ENCODE peak calls at places on chromosomes 2 and 18, in nine cellular contexts. K, Y, A, G, O, B, I, J and T are unnamed samples.

GRCh38 chr2:218839893-218840292 is 8.3 kb upstream of the PRKAG3 start:
- DNase-seq in I (no peak), K (no peak), O (no peak), Y (peak; percentile 16), A (no peak), G (no peak), B (no peak), J (no peak), T (no peak)

GRCh38 chr2:173087793-173088493 is 12.3 kb downstream of the MAP3K20 start:
- DNase-seq in K (no peak), G (no peak), J (no peak), O (no peak), A (no peak), B (no peak), Y (no peak), I (no peak), T (no peak)

GRCh38 chr2:63735263-63735662 is 106.4 kb upstream of the UGP2 start:
- DNase-seq in A (no peak), G (no peak), K (no peak), I (no peak), J (no peak), Y (no peak), B (no peak), O (no peak), T (no peak)

GRCh38 chr2:37230581-37230980 is 815 bp downstream of the CEBPZ start:
- DNase-seq in O (no peak), G (no peak), Y (peak; percentile 20), B (no peak), I (no peak), A (no peak), K (peak; percentile 18), J (peak; percentile 9), T (no peak)

GRCh38 chr2:133416756-133417155 is 151.5 kb downstream of the NCKAP5 start:
- DNase-seq in K (no peak), A (no peak), Y (no peak), B (no peak), I (no peak), J (no peak), O (no peak), G (no peak), T (no peak)

GRCh38 chr2:106882658-106883057 is 3.3 kb downstream of the ST6GAL2 start:
- DNase-seq in B (no peak), G (no peak), I (no peak), J (no peak), O (no peak), Y (peak; percentile 3), K (no peak), A (no peak), T (no peak)

GRCh38 chr2:30512243-30512866 is 65.3 kb downstream of the LCLAT1 start:
- DNase-seq in K (no peak), A (no peak), G (no peak), J (no peak), O (no peak), Y (no peak), B (no peak), I (no peak), T (no peak)

GRCh38 chr2:47108638-47109372 is 46.3 kb downstream of the STPG4 start:
- DNase-seq in Y (no peak), O (no peak), J (no peak), A (no peak), I (peak; percentile 84), K (no peak), B (no peak), G (no peak), T (no peak)

GRCh38 chr2:157696036-157696435 is 67.4 kb upstream of the ACVR1C start:
- DNase-seq in G (no peak), B (no peak), I (no peak), A (no peak), K (no peak), O (no peak), Y (no peak), J (no peak), T (no peak)

GRCh38 chr2:199955007-199955338 is 318 bp downstream of the TYW5 start:
- DNase-seq in J (no peak), I (no peak), O (no peak), G (no peak), B (no peak), A (no peak), Y (peak; percentile 58), K (no peak), T (no peak)

GRCh38 chr2:41926614-41927580 is 120.9 kb upstream of the PKDCC start:
- DNase-seq in J (peak; percentile 92), G (no peak), B (no peak), O (no peak), I (no peak), Y (peak; percentile 55), K (no peak), A (no peak), T (no peak)

GRCh38 chr18:2540575-2540974 is 30.7 kb downstream of the METTL4 start:
- DNase-seq in O (no peak), J (no peak), G (no peak), A (no peak), K (no peak), Y (no peak), I (no peak), B (no peak), T (no peak)

GRCh38 chr2:113755690-113756063 is 765 bp downstream of the SLC35F5 start:
- DNase-seq in O (no peak), Y (peak; percentile 8), A (no peak), J (peak; percentile 26), G (no peak), K (peak; percentile 23), I (no peak), B (peak; percentile 5), T (no peak)

GRCh38 chr2:139209586-139209985 is 429.4 kb upstream of the NXPH2 start:
- DNase-seq in O (no peak), B (no peak), J (no peak), K (no peak), Y (no peak), A (no peak), I (no peak), G (no peak), T (no peak)

GRCh38 chr2:37563375-37564011 is 107.9 kb downstream of the CDC42EP3 start:
- DNase-seq in O (no peak), A (no peak), I (no peak), G (no peak), Y (no peak), B (no peak), J (no peak), K (no peak), T (no peak)

GRCh38 chr2:168217920-168218319 is 29.5 kb downstream of the STK39 start:
- DNase-seq in I (no peak), J (peak; percentile 92), G (no peak), A (no peak), Y (no peak), O (no peak), K (no peak), B (no peak), T (no peak)

GRCh38 chr2:209636066-209636465 is 135.6 kb upstream of the UNC80 start:
- DNase-seq in Y (no peak), G (no peak), J (no peak), B (no peak), K (no peak), I (no peak), O (no peak), A (no peak), T (no peak)

GRCh38 chr2:105873721-105874120 is 129.0 kb downstream of the NCK2 start:
- DNase-seq in A (peak; percentile 61), B (peak; percentile 30), I (peak; percentile 74), G (no peak), Y (peak; percentile 72), O (peak; percentile 14), K (peak; percentile 55), J (peak; percentile 84), T (no peak)

GRCh38 chr2:160033732-160034392 is 28.6 kb downstream of the PLA2R1 start:
- DNase-seq in K (peak; percentile 11), Y (peak; percentile 70), A (no peak), I (no peak), J (peak; percentile 86), O (peak; percentile 66), G (no peak), B (no peak), T (no peak)

GRCh38 chr2:20415511-20415918 is 31.4 kb upstream of the RHOB start:
- DNase-seq in Y (no peak), A (no peak), O (no peak), G (no peak), I (no peak), K (no peak), J (peak; percentile 51), B (no peak), T (no peak)

GRCh38 chr2:27306136-27306535 is 2.1 kb downstream of the UCN start:
- DNase-seq in K (no peak), B (no peak), G (peak; percentile 76), A (no peak), O (no peak), Y (no peak), J (no peak), I (peak; percentile 19), T (no peak)

GRCh38 chr2:88350262-88350640 is 102.2 kb downstream of the FOXI3 start:
- DNase-seq in O (no peak), K (no peak), I (peak; percentile 6), Y (no peak), A (no peak), G (no peak), B (no peak), J (no peak), T (no peak)

GRCh38 chr2:109644571-109645275 is 30.6 kb downstream of the SOWAHC start:
- DNase-seq in A (no peak), O (no peak), G (no peak), J (no peak), B (no peak), K (no peak), I (peak; percentile 24), Y (no peak), T (no peak)

GRCh38 chr2:47313141-47313691 is 89.7 kb upstream of the MSH2 start:
- DNase-seq in O (no peak), G (peak; percentile 43), I (peak; percentile 73), J (no peak), A (no peak), Y (peak; percentile 43), B (no peak), K (peak; percentile 78), T (no peak)

GRCh38 chr2:232292395-232293154 is 86.0 kb upstream of the ALPP start:
- DNase-seq in K (no peak), J (peak; percentile 63), Y (peak; percentile 64), O (peak; percentile 21), G (peak; percentile 84), A (peak; percentile 39), I (peak; percentile 63), B (peak; percentile 49), T (peak; percentile 57)

GRCh38 chr18:58046087-58046793 is 2.2 kb downstream of the NEDD4L start:
- DNase-seq in O (no peak), J (no peak), A (no peak), G (no peak), I (no peak), Y (no peak), B (no peak), K (no peak), T (no peak)

GRCh38 chr2:151350579-151351195 is 6.7 kb upstream of the TNFAIP6 start:
- DNase-seq in B (no peak), I (no peak), Y (peak; percentile 43), K (no peak), G (no peak), O (no peak), J (peak; percentile 76), A (no peak), T (no peak)

GRCh38 chr2:182240862-182241371 is 185.9 kb downstream of the PDE1A start:
- DNase-seq in Y (peak; percentile 31), A (no peak), I (peak; percentile 70), G (no peak), O (no peak), J (no peak), K (peak; percentile 11), B (no peak), T (no peak)

GRCh38 chr2:102256281-102256680 is 55.1 kb upstream of the IL1RL1 start:
- DNase-seq in B (no peak), G (no peak), Y (no peak), J (no peak), K (no peak), O (no peak), I (no peak), A (no peak), T (no peak)

GRCh38 chr2:54924121-54924520 is 126.1 kb downstream of the RTN4 start:
- DNase-seq in O (no peak), Y (no peak), A (no peak), K (no peak), I (no peak), G (no peak), J (peak; percentile 47), B (no peak), T (no peak)

GRCh38 chr18:35276276-35276675 is 13.8 kb downstream of the ZSCAN30 start:
- DNase-seq in A (no peak), J (no peak), Y (no peak), G (no peak), I (no peak), O (no peak), B (no peak), K (no peak), T (no peak)